ENCODE peak calls at places on chromosomes 4 and X, in eight cellular contexts. Q is tibial nerve, G is AG04450, Z is cardiac fibroblast, X is lower leg skin, U is progenitor cell of endocrine pancreas, H is esophagus muscularis mucosa, J is breast epithelium. K is an unnamed sample.

GRCh38 chr4:2761035-2761923 is 5.1 kb upstream of the TNIP2 start:
- DNase-seq in H (no peak), Q (no peak), X (no peak), Z (no peak), J (peak; percentile 66), G (no peak), U (no peak), K (peak; percentile 45)

GRCh38 chr4:189293459-189293858 is 647.2 kb upstream of the FRG1 start:
- DNase-seq in Z (no peak), Q (no peak), J (no peak), U (no peak), G (no peak), H (no peak), X (no peak), K (peak; percentile 30)

GRCh38 chr4:55033296-55033695 is 92.1 kb downstream of the KDR start:
- DNase-seq in U (no peak), X (no peak), H (no peak), Z (no peak), Q (no peak), G (no peak), J (no peak), K (peak; percentile 49)

GRCh38 chrX:79506001-79506400 is 138.9 kb upstream of the ITM2A start:
- DNase-seq in G (no peak), Z (no peak), X (no peak), J (no peak), H (no peak), Q (no peak), U (no peak), K (peak; percentile 65)

GRCh38 chrX:131083510-131084142 is 25.5 kb downstream of the ARHGAP36 start:
- DNase-seq in Q (no peak), G (no peak), Z (no peak), U (no peak), J (no peak), H (no peak), X (no peak), K (no peak)

GRCh38 chr4:173990126-173990878 is 293.2 kb downstream of the FBXO8 start:
- DNase-seq in H (no peak), Q (no peak), Z (peak; percentile 80), J (no peak), U (no peak), X (no peak), G (no peak), K (peak; percentile 42)

GRCh38 chr4:3127129-3127528 is 52.6 kb downstream of the HTT start:
- DNase-seq in Z (no peak), U (no peak), J (no peak), X (no peak), Q (no peak), H (no peak), G (no peak), K (no peak)

GRCh38 chr4:18342847-18343246 is 321.3 kb upstream of the LCORL start:
- DNase-seq in Q (no peak), G (no peak), H (no peak), J (no peak), Z (no peak), U (no peak), X (no peak), K (no peak)

GRCh38 chr4:25970691-25971427 is 56.8 kb downstream of the SMIM20 start:
- DNase-seq in J (no peak), H (no peak), G (no peak), Q (no peak), Z (peak; percentile 45), X (no peak), U (no peak), K (no peak)

GRCh38 chrX:30488092-30488491 is 89.5 kb downstream of the TASL start:
- DNase-seq in G (no peak), H (no peak), Q (no peak), Z (peak; percentile 18), J (no peak), U (no peak), X (no peak), K (peak; percentile 21)
- TF ChIP-seq CTCF in G (peak; percentile 19), H (no peak), Q (no peak), Z (peak; percentile 1), J (no peak), U (peak; percentile 59), X (no peak), K (no peak)

GRCh38 chr4:21184788-21185187 is 484.5 kb downstream of the PACRGL start:
- DNase-seq in Q (no peak), G (no peak), Z (no peak), U (no peak), J (no peak), X (no peak), H (no peak), K (peak; percentile 34)
- TF ChIP-seq CTCF in Q (no peak), G (no peak), Z (no peak), U (peak; percentile 43), J (no peak), X (no peak), H (no peak), K (peak; percentile 40)

GRCh38 chr4:77236806-77237205 is 79.8 kb downstream of the CCNG2 start:
- DNase-seq in H (no peak), Z (no peak), X (no peak), U (no peak), Q (no peak), G (no peak), J (no peak), K (no peak)
- TF ChIP-seq CTCF in H (no peak), Z (no peak), X (no peak), U (no peak), Q (no peak), G (no peak), J (no peak), K (no peak)

DNA sequence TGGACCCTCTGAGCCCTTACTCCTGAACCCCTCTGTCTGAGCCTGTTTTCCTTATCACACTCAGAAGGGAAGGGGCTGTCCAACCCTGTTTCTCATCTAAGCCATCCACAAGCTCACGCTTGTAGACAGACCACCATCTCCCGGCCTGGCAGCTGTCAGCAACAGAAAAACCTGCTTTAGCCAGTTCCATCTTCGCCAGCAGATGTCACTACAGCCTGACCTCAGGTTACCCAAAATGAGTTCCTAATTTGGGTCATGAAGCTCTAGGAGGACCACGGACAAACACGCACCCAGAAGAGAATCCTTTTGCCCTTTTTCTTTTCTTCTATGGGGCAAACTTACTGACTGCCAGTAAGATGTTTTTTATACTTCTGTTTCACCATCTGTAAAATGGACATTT is 445.4 kb downstream of the BCOR start:
- DNase-seq in Z (peak; percentile 25), H (no peak), G (no peak), J (no peak), U (no peak), Q (peak; percentile 7), X (no peak), K (peak; percentile 40)
- TF ChIP-seq CTCF in Z (peak; percentile 44), H (peak; percentile 21), G (peak; percentile 33), J (no peak), U (peak; percentile 15), Q (peak; percentile 9), X (no peak), K (peak; percentile 38)

DNA sequence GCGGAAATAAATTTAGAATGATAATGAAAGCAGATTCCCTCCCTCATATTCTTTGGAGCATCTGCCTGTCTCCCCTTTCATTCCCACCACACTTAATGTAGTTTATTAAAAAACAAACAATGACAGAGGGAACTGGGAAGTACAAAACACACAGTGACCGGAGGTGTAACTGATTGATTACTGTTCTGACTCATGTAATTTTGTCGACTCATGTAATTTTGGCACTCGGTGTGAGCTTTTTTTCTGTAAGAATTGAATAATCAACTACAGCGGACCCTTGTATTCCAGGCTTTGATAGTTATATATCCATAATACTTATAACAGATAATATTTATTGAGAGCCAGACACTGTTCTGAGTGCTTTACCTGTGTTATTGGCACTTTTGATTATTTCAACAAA is 110.4 kb downstream of the PALLD start:
- DNase-seq in Q (no peak), H (no peak), X (no peak), U (no peak), Z (no peak), G (no peak), J (no peak), K (no peak)
- TF ChIP-seq CTCF in Q (no peak), H (no peak), X (no peak), U (no peak), Z (no peak), G (no peak), J (no peak), K (no peak)

DNA sequence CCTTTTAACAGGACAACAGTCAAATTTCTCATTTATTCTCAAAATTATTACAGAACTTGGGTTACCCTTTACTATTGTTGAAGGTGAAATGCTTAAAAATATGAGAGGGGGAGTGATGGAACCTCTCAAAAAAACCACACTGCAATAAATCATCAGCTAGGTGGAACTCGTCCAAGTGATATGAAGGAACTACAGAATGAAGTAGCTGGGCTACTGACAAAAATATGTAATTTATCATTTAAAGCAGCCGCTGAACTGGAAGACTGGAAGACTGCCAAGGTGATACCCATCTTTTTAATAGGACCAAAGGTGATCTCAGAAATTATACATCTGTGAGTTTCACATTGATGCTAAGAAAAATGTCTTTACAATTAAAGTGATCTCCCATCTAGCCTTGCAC is 597.7 kb upstream of the TENM3 start:
- DNase-seq in G (no peak), X (no peak), J (no peak), U (no peak), H (no peak), Z (no peak), Q (no peak), K (no peak)
- TF ChIP-seq CTCF in G (no peak), X (no peak), J (no peak), U (no peak), H (no peak), Z (no peak), Q (no peak), K (no peak)

DNA sequence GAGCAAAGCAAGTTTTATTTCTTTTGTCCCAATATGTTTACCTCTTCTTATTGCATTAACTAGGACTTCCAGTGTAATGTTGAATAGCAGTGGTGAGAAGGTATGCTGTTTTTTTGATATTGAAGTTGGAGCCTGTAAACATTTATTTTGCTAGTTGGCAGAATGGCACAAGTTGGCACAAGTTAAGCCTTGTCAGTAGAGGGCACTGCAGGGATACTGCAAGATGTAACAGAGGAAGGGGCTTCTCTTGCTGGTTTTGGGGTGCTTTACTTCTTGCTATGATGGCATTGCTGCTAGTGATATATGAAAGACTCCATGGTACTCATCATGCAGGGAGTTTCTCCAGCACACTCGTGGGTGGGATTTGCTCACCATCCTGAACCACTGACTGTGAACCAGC is 327.3 kb upstream of the ARX start:
- DNase-seq in H (no peak), U (no peak), Q (no peak), X (no peak), G (no peak), J (no peak), Z (no peak), K (no peak)
- TF ChIP-seq CTCF in H (no peak), U (no peak), Q (no peak), X (no peak), G (no peak), J (no peak), Z (no peak), K (no peak)

GRCh38 chrX:32678487-32678886 is 532.9 kb downstream of the DMD start:
- DNase-seq in Q (no peak), X (no peak), Z (no peak), J (no peak), U (no peak), H (no peak), G (no peak), K (no peak)

DNA sequence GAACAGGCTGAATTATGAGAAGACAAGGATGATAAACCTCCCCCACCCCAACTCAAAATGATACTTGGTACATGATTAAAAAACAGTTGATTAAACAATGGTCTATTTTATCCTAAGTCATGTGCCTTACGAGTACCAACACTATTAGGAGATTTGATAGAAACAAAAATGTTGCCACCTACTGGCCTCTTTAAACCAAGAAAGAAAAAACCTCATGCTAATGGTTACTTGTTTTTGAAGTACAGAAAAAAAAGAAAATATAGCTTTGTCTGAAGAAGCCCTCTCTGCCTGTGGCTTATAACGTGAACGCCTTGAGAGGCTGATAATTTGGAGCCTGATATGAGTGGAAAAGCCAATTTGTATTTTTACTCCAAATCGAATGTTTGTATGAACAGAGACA is 538.2 kb downstream of the DMD start:
- DNase-seq in Z (peak; percentile 8), Q (no peak), U (no peak), X (no peak), J (no peak), G (no peak), H (no peak), K (peak; percentile 28)
- TF ChIP-seq CTCF in Z (peak; percentile 15), Q (no peak), U (peak; percentile 53), X (no peak), J (no peak), G (peak; percentile 13), H (no peak), K (peak; percentile 34)